ENCODE peak calls at places on chromosomes 3 and 15, in seven cellular contexts. U is tibial nerve, M is bronchial epithelial cell, S is MM.1S, K is GM23338, L is left ventricle myocardium inferior, G is lower lobe of right lung. H is an unnamed sample.
A peak's percentile ranks its signal among the peaks of the same experiment; 100 is the strongest.

GRCh38 chr3:39744746-39745145 is 64.7 kb upstream of the MYRIP start:
- DNase-seq in U (no peak), M (no peak), S (no peak), K (no peak), L (no peak), G (no peak), H (no peak)

GRCh38 chr15:78840661-78841060 is 29.4 kb upstream of the ADAMTS7 start:
- DNase-seq in U (no peak), M (peak; percentile 19), S (no peak), K (no peak), L (no peak), G (peak; percentile 49), H (no peak)

GRCh38 chr3:127712461-127712860 is 39.7 kb downstream of the ABTB1 start:
- DNase-seq in U (no peak), M (no peak), S (no peak), K (no peak), L (no peak), G (no peak), H (peak; percentile 24)

GRCh38 chr3:46566040-46566631 is at the start of gene LRRC2:
- DNase-seq in U (no peak), M (peak; percentile 41), S (peak; percentile 17), K (peak; percentile 72), L (peak; percentile 78), G (no peak), H (no peak)

GRCh38 chr3:35224571-35225280 is 414.6 kb upstream of the ARPP21 start:
- DNase-seq in U (no peak), M (no peak), S (no peak), K (no peak), L (no peak), G (no peak), H (no peak)

GRCh38 chr15:81311834-81312459 is 12.0 kb downstream of the STARD5 start:
- DNase-seq in U (no peak), M (no peak), S (no peak), K (no peak), L (no peak), G (no peak), H (no peak)

GRCh38 chr3:138113309-138113708 is 2.1 kb downstream of the DZIP1L start:
- DNase-seq in U (no peak), M (no peak), S (no peak), K (peak; percentile 59), L (no peak), G (no peak), H (no peak)

GRCh38 chr3:41460736-41461135 is 261.4 kb downstream of the CTNNB1 start:
- DNase-seq in U (no peak), M (no peak), S (no peak), K (no peak), L (no peak), G (no peak), H (no peak)

GRCh38 chr3:169041677-169042171 is 621.8 kb downstream of the MECOM start:
- DNase-seq in U (no peak), M (peak; percentile 78), S (no peak), K (peak; percentile 15), L (no peak), G (no peak), H (no peak)

GRCh38 chr15:33243869-33244268 is 49.4 kb upstream of the FMN1 start:
- DNase-seq in U (no peak), M (peak; percentile 92), S (no peak), K (no peak), L (no peak), G (no peak), H (no peak)

GRCh38 chr15:76465728-76466127 is 129.2 kb downstream of the ISL2 start:
- DNase-seq in U (no peak), M (no peak), S (no peak), K (no peak), L (no peak), G (no peak), H (no peak)

GRCh38 chr15:90620379-90621134 is 90.8 kb downstream of the CRTC3 start:
- DNase-seq in U (no peak), M (no peak), S (no peak), K (no peak), L (no peak), G (peak; percentile 58), H (no peak)

GRCh38 chr15:39429898-39430357 is 151.0 kb upstream of the THBS1 start:
- DNase-seq in U (no peak), M (peak; percentile 84), S (no peak), K (no peak), L (no peak), G (no peak), H (no peak)

GRCh38 chr3:114241259-114241658 is 3.9 kb upstream of the ZNF80 start:
- DNase-seq in U (no peak), M (no peak), S (no peak), K (no peak), L (no peak), G (no peak), H (no peak)

GRCh38 chr3:65406470-65406869 is 632.2 kb downstream of the MAGI1 start:
- DNase-seq in U (no peak), M (peak; percentile 49), S (no peak), K (no peak), L (no peak), G (no peak), H (no peak)

GRCh38 chr15:76190070-76190564 is 121.2 kb downstream of the ETFA start:
- DNase-seq in U (no peak), M (no peak), S (no peak), K (no peak), L (no peak), G (no peak), H (no peak)

GRCh38 chr3:49855662-49856061 is 702 bp downstream of the TRAIP start:
- DNase-seq in U (no peak), M (no peak), S (no peak), K (no peak), L (no peak), G (no peak), H (no peak)
- H3K4me3 ChIP-seq in U (peak overlapping the region; percentile 73), M (peak overlapping the region; percentile 61), S (peak overlapping the region; percentile 99), K (peak overlapping the region; percentile 81), L (peak overlapping the region; percentile 74), G (peak overlapping the region; percentile 67), H (peak overlapping the region; percentile 60)

GRCh38 chr15:62241135-62241770 is 76.2 kb upstream of the C2CD4B start:
- DNase-seq in U (no peak), M (peak; percentile 3), S (no peak), K (peak; percentile 85), L (no peak), G (no peak), H (no peak)
- TF ChIP-seq CTCF in U (no peak), M (peak; percentile 37), S (peak; percentile 18), K (peak; percentile 70), L (peak; percentile 47), G (no peak), H (peak; percentile 46)

DNA sequence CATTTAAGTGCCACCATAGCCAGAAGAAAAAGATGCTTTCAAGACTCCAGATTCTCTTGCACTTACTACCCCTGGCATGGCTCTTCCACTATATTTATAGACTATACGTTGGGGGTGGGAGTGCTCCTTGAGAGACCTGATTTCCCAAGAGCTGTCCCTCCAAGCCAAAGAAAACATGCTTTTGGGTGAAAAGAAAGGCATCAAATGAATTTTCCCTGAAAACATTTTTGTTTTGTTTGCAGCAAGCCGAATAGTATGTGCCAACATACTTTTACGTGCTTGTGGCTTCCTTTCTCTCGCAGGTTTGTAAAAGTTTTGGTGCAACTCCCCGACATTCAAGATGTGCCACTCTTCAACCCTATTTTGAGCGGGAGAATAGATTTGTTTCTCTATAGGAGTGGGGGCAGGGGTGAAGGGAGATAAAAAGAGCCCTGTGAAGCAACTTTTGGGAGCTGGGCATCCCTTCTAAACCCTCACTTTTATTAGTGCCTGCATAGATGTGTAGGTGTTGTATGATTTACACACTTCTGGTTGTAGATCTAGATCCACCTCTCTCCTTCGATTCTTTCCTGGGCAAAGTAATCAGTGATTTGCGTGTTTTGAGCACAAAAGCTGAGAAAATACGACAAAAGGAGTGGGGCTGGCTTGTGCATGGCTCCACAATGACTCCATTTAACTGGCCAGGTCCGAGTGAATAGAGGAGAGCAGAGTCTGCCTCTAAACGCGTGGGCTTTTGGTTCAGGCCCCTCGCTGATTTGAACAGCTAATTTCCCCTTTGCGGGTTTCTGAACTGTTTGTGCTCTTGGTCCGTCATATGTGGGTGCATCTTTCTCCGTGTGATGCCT is 17.6 kb downstream of the SOX2 start:
- DNase-seq in U (no peak), M (no peak), S (no peak), K (no peak), L (no peak), G (no peak), H (no peak)
- H3K27me3 ChIP-seq in U (peaks cover 71% of the 10 kb centered on the region), M (peaks cover 5% of the 10 kb centered on the region), S (no peaks in the 10 kb centered on the region), K (peaks cover 59% of the 10 kb centered on the region), L (peaks cover 96% of the 10 kb centered on the region), G (peaks cover 75% of the 10 kb centered on the region), H (peaks cover 39% of the 10 kb centered on the region)

GRCh38 chr15:88246666-88247446 is 9.7 kb downstream of the NTRK3 start:
- DNase-seq in U (peak; percentile 73), M (peak; percentile 33), S (peak; percentile 89), K (peak; percentile 88), L (peak; percentile 74), G (peak; percentile 83), H (no peak)
- H3K4me3 ChIP-seq in U (no peak overlapping the region), M (no peak overlapping the region), S (peak overlapping the region; percentile 32), K (peak overlapping the region; percentile 45), L (no peak overlapping the region), G (no peak overlapping the region), H (no peak overlapping the region)

GRCh38 chr3:55630921-55631299 is 143.8 kb upstream of the WNT5A start:
- DNase-seq in U (no peak), M (no peak), S (no peak), K (no peak), L (no peak), G (no peak), H (no peak)
- TF ChIP-seq CTCF in U (no peak), M (no peak), S (no peak), K (no peak), L (no peak), G (no peak), H (no peak)

DNA sequence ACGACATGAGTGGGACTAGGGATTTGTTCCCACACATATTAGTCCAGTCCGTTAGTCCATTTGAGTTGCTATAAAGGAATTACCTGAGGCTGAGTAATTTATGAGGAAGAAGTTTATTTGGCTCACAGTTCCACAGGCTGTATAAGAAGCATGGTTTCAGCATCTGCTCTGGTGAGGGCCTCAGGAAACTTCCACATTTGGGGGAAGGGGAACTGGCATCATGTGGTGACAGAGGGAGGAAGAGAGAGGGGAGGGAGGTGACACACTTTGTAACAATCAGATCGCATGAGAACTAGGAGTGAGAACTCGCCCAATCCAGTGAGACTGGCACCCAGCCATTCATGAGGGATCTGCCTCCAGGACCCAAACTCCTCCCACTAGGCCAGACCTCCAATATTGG is 769.9 kb upstream of the ROBO1 start:
- DNase-seq in U (no peak), M (no peak), S (no peak), K (no peak), L (no peak), G (no peak), H (no peak)
- H3K27me3 ChIP-seq in U (no peaks in the 10 kb centered on the region), M (no peaks in the 10 kb centered on the region), S (no peaks in the 10 kb centered on the region), K (no peaks in the 10 kb centered on the region), L (no peaks in the 10 kb centered on the region), G (no peaks in the 10 kb centered on the region), H (no peaks in the 10 kb centered on the region)